ENCODE peak calls at places on chromosomes 4 and X, in five cellular contexts. D is activated CD8-positive, alpha-beta memory T cell treated with anti-CD3 and anti-CD28 coated beads, Interleukin-2, amount 50 U/mL, for 48 hours; B is ACHN; I is ecto neural progenitor cell; A is HS-5. W is an unnamed sample.

GRCh38 chr4:24210332-24210902 is 320.6 kb upstream of the PPARGC1A start:
- DNase-seq in D (no peak), B (no peak), I (no peak), A (peak), W (no peak)

GRCh38 chrX:43735957-43736356 is 79.9 kb downstream of the MAOA start:
- DNase-seq in D (no peak), B (no peak), I (no peak), A (no peak), W (no peak)

GRCh38 chrX:119410854-119411253 is 11.7 kb downstream of the SLC25A43 start:
- DNase-seq in D (no peak), B (no peak), I (no peak), A (no peak), W (no peak)

GRCh38 chrX:11757729-11758399 is at the start of gene MSL3:
- DNase-seq in D (peak), B (peak), I (peak), A (no peak), W (peak)

GRCh38 chr4:143382539-143382938 is 45.9 kb downstream of the GAB1 start:
- DNase-seq in D (no peak), B (peak), I (no peak), A (no peak), W (no peak)

GRCh38 chrX:110397904-110398303 is 39.3 kb downstream of the RTL9 start:
- DNase-seq in D (no peak), B (no peak), I (no peak), A (no peak), W (no peak)

GRCh38 chr4:94676910-94677309 is 80.8 kb upstream of the BMPR1B start:
- DNase-seq in D (no peak), B (no peak), I (no peak), A (no peak), W (no peak)

GRCh38 chr4:140243345-140243753 is 89.4 kb upstream of the MAML3 start:
- DNase-seq in D (no peak), B (no peak), I (no peak), A (no peak), W (peak)

GRCh38 chrX:76148753-76149152 is 24.1 kb upstream of the PBDC1 start:
- DNase-seq in D (peak), B (peak), I (no peak), A (peak), W (peak)

GRCh38 chr4:153112071-153112460 is 92.2 kb upstream of the TRIM2 start:
- DNase-seq in D (peak), B (no peak), I (no peak), A (no peak), W (peak)

GRCh38 chrX:43998374-43998773 is 25.2 kb upstream of the NDP start:
- DNase-seq in D (no peak), B (no peak), I (no peak), A (no peak), W (no peak)